ENCODE peak calls at places on chromosomes 7 and 10, in ten cellular contexts. I is AG09309, V is kidney, Q is OCI-LY7, F is AG10803, U is astrocyte of the cerebellum, Y is AG04450, O is GM12865, B is upper lobe of right lung, K is vagina. N is an unnamed sample.

GRCh38 chr7:52639126-52639525 is 396.3 kb upstream of the POM121L12 start:
- DNase-seq in I (no peak), V (no peak), Q (no peak), F (no peak), U (peak), Y (no peak), O (no peak), B (no peak), K (no peak), N (no peak)

GRCh38 chr10:21978191-21978862 is 25.2 kb downstream of the DNAJC1 start:
- DNase-seq in I (no peak), V (no peak), Q (no peak), F (peak), U (peak), Y (no peak), O (no peak), B (no peak), K (no peak), N (no peak)

GRCh38 chr10:72109619-72110215 is 21.4 kb upstream of the SPOCK2 start:
- DNase-seq in I (no peak), V (no peak), Q (no peak), F (no peak), U (no peak), Y (no peak), O (no peak), B (no peak), K (no peak), N (no peak)

GRCh38 chr10:103921750-103922195 is 3.8 kb upstream of the STN1 start:
- DNase-seq in I (no peak), V (no peak), Q (peak), F (no peak), U (no peak), Y (no peak), O (peak), B (no peak), K (no peak), N (peak)

GRCh38 chr7:25056368-25056767 is 68.7 kb downstream of the CYCS start:
- DNase-seq in I (no peak), V (no peak), Q (no peak), F (no peak), U (no peak), Y (no peak), O (no peak), B (no peak), K (no peak), N (no peak)

GRCh38 chr7:109844362-109844761 is 1246.6 kb upstream of the LRRN3 start:
- DNase-seq in I (no peak), V (no peak), Q (no peak), F (no peak), U (peak), Y (no peak), O (peak), B (no peak), K (no peak), N (no peak)

GRCh38 chr7:8210845-8211724 is 50.9 kb downstream of the ICA1 start:
- DNase-seq in I (no peak), V (no peak), Q (no peak), F (no peak), U (no peak), Y (no peak), O (no peak), B (no peak), K (no peak), N (no peak)

GRCh38 chr7:55157347-55158105 is 138.7 kb downstream of the EGFR start:
- DNase-seq in I (no peak), V (no peak), Q (no peak), F (no peak), U (no peak), Y (no peak), O (no peak), B (no peak), K (peak), N (no peak)

GRCh38 chr7:98165827-98166667 is 45.2 kb upstream of the BHLHA15 start:
- DNase-seq in I (no peak), V (no peak), Q (peak), F (peak), U (no peak), Y (no peak), O (peak), B (peak), K (no peak), N (no peak)

GRCh38 chr10:54985732-54986131 is 184.7 kb upstream of the PCDH15 start:
- DNase-seq in I (no peak), V (no peak), Q (peak), F (peak), U (no peak), Y (no peak), O (peak), B (no peak), K (no peak), N (no peak)

GRCh38 chr7:99003419-99003818 is 125.1 kb downstream of the TRRAP start:
- DNase-seq in I (no peak), V (no peak), Q (no peak), F (no peak), U (no peak), Y (no peak), O (no peak), B (no peak), K (no peak), N (no peak)

GRCh38 chr7:14432936-14433335 is 443.5 kb upstream of the ETV1 start:
- DNase-seq in I (no peak), V (no peak), Q (no peak), F (no peak), U (no peak), Y (no peak), O (no peak), B (no peak), K (no peak), N (peak)

GRCh38 chr7:30750574-30751256 is 1.2 kb upstream of the INMT start:
- DNase-seq in I (peak), V (peak), Q (no peak), F (peak), U (peak), Y (peak), O (no peak), B (peak), K (no peak), N (peak)

GRCh38 chr10:26557641-26558014 is 119.5 kb downstream of the APBB1IP start:
- DNase-seq in I (peak), V (no peak), Q (no peak), F (peak), U (no peak), Y (no peak), O (no peak), B (no peak), K (no peak), N (no peak)

GRCh38 chr7:80785961-80786360 is 132.9 kb downstream of the SEMA3C start:
- DNase-seq in I (peak), V (no peak), Q (no peak), F (peak), U (peak), Y (no peak), O (no peak), B (no peak), K (no peak), N (no peak)

GRCh38 chr10:69958232-69958902 is 94.3 kb upstream of the MACROH2A2 start:
- DNase-seq in I (peak), V (no peak), Q (peak), F (peak), U (peak), Y (no peak), O (peak), B (no peak), K (peak), N (peak)

GRCh38 chr7:15685358-15686181 is 913 bp downstream of the MEOX2 start:
- DNase-seq in I (peak), V (peak), Q (no peak), F (peak), U (peak), Y (peak), O (no peak), B (no peak), K (no peak), N (peak)

GRCh38 chr10:52814506-52814905 is 41.9 kb upstream of the MBL2 start:
- DNase-seq in I (no peak), V (no peak), Q (peak), F (no peak), U (no peak), Y (no peak), O (peak), B (no peak), K (no peak), N (no peak)

GRCh38 chr10:51399840-51400239 is 299.6 kb downstream of the CSTF2T start:
- DNase-seq in I (no peak), V (no peak), Q (no peak), F (no peak), U (no peak), Y (no peak), O (no peak), B (no peak), K (no peak), N (no peak)

GRCh38 chr7:65722361-65722792 is 150.5 kb upstream of the VKORC1L1 start:
- DNase-seq in I (no peak), V (no peak), Q (peak), F (peak), U (no peak), Y (no peak), O (peak), B (no peak), K (no peak), N (no peak)

GRCh38 chr7:110090113-110090820 is 1000.7 kb upstream of the LRRN3 start:
- DNase-seq in I (no peak), V (no peak), Q (peak), F (no peak), U (peak), Y (no peak), O (peak), B (no peak), K (no peak), N (no peak)

GRCh38 chr10:16049050-16049449 is 188.7 kb upstream of the MINDY3 start:
- DNase-seq in I (no peak), V (no peak), Q (no peak), F (no peak), U (no peak), Y (no peak), O (no peak), B (no peak), K (no peak), N (no peak)

GRCh38 chr7:12139421-12139820 is 71.7 kb upstream of the TMEM106B start:
- DNase-seq in I (peak), V (no peak), Q (no peak), F (peak), U (peak), Y (no peak), O (no peak), B (no peak), K (no peak), N (no peak)

GRCh38 chr7:6516387-6516983 is 34.8 kb downstream of the GRID2IP start:
- DNase-seq in I (peak), V (peak), Q (peak), F (peak), U (peak), Y (peak), O (peak), B (peak), K (no peak), N (peak)

GRCh38 chr7:76108540-76109233 is 60.8 kb downstream of the MDH2 start:
- DNase-seq in I (no peak), V (no peak), Q (peak), F (no peak), U (no peak), Y (no peak), O (no peak), B (peak), K (no peak), N (no peak)

GRCh38 chr10:62813981-62814380 is 2.2 kb downstream of the EGR2 start:
- DNase-seq in I (no peak), V (peak), Q (no peak), F (no peak), U (no peak), Y (no peak), O (no peak), B (no peak), K (no peak), N (no peak)

GRCh38 chr10:82191653-82192052 is 316.7 kb downstream of the NRG3 start:
- DNase-seq in I (no peak), V (no peak), Q (no peak), F (no peak), U (no peak), Y (no peak), O (no peak), B (no peak), K (no peak), N (no peak)
- H3K4me3 ChIP-seq in I (no peak), V (no peak), Q (no peak), F (no peak), U (no peak), Y (no peak), O (no peak), B (no peak), K (no peak), N (no peak)

GRCh38 chr10:92263396-92263795 is 27.5 kb downstream of the CPEB3 start:
- DNase-seq in I (no peak), V (no peak), Q (no peak), F (no peak), U (no peak), Y (no peak), O (no peak), B (no peak), K (no peak), N (no peak)

GRCh38 chr10:92268763-92269162 is 22.1 kb downstream of the CPEB3 start:
- DNase-seq in I (no peak), V (no peak), Q (no peak), F (no peak), U (no peak), Y (no peak), O (peak), B (no peak), K (no peak), N (no peak)

GRCh38 chr10:92265687-92266258 is 25.1 kb downstream of the CPEB3 start:
- DNase-seq in I (no peak), V (no peak), Q (peak), F (no peak), U (no peak), Y (no peak), O (peak), B (no peak), K (no peak), N (no peak)

GRCh38 chr10:92264249-92264648 is 26.6 kb downstream of the CPEB3 start:
- DNase-seq in I (no peak), V (no peak), Q (no peak), F (no peak), U (no peak), Y (no peak), O (no peak), B (no peak), K (no peak), N (no peak)

GRCh38 chr10:92267343-92267742 is 23.5 kb downstream of the CPEB3 start:
- DNase-seq in I (no peak), V (no peak), Q (no peak), F (no peak), U (no peak), Y (no peak), O (peak), B (no peak), K (no peak), N (no peak)
- H3K4me3 ChIP-seq in I (no peak), V (no peak), Q (no peak), F (no peak), U (no peak), Y (no peak), O (no peak), B (no peak), K (no peak), N (no peak)

GRCh38 chr10:23198940-23199767 is 7.0 kb downstream of the PTF1A start:
- DNase-seq in I (no peak), V (no peak), Q (no peak), F (no peak), U (no peak), Y (no peak), O (no peak), B (no peak), K (no peak), N (no peak)
- H3K4me3 ChIP-seq in I (no peak), V (no peak), Q (no peak), F (no peak), U (no peak), Y (no peak), O (no peak), B (no peak), K (no peak), N (no peak)

GRCh38 chr10:43294892-43295291 is 28.0 kb upstream of the RASGEF1A start:
- DNase-seq in I (no peak), V (no peak), Q (no peak), F (no peak), U (no peak), Y (no peak), O (no peak), B (no peak), K (no peak), N (no peak)
- H3K4me3 ChIP-seq in I (no peak), V (no peak), Q (no peak), F (no peak), U (no peak), Y (no peak), O (no peak), B (no peak), K (no peak), N (no peak)

GRCh38 chr10:28940158-28940888 is 263.0 kb downstream of the BAMBI start:
- DNase-seq in I (no peak), V (no peak), Q (no peak), F (no peak), U (no peak), Y (no peak), O (no peak), B (no peak), K (no peak), N (no peak)
- H3K4me3 ChIP-seq in I (no peak), V (no peak), Q (no peak), F (no peak), U (no peak), Y (no peak), O (no peak), B (no peak), K (no peak), N (no peak)

GRCh38 chr10:33889371-33889770 is 554.9 kb upstream of the NRP1 start:
- DNase-seq in I (no peak), V (no peak), Q (no peak), F (no peak), U (no peak), Y (no peak), O (no peak), B (no peak), K (no peak), N (no peak)

GRCh38 chr10:33897255-33897893 is 562.9 kb upstream of the NRP1 start:
- DNase-seq in I (peak), V (no peak), Q (no peak), F (no peak), U (no peak), Y (no peak), O (no peak), B (no peak), K (no peak), N (no peak)

GRCh38 chr10:33893502-33893901 is 559.0 kb upstream of the NRP1 start:
- DNase-seq in I (no peak), V (no peak), Q (no peak), F (no peak), U (no peak), Y (no peak), O (no peak), B (no peak), K (no peak), N (no peak)
- H3K4me3 ChIP-seq in I (no peak), V (no peak), Q (no peak), F (no peak), U (no peak), Y (no peak), O (no peak), B (no peak), K (no peak), N (no peak)

DNA sequence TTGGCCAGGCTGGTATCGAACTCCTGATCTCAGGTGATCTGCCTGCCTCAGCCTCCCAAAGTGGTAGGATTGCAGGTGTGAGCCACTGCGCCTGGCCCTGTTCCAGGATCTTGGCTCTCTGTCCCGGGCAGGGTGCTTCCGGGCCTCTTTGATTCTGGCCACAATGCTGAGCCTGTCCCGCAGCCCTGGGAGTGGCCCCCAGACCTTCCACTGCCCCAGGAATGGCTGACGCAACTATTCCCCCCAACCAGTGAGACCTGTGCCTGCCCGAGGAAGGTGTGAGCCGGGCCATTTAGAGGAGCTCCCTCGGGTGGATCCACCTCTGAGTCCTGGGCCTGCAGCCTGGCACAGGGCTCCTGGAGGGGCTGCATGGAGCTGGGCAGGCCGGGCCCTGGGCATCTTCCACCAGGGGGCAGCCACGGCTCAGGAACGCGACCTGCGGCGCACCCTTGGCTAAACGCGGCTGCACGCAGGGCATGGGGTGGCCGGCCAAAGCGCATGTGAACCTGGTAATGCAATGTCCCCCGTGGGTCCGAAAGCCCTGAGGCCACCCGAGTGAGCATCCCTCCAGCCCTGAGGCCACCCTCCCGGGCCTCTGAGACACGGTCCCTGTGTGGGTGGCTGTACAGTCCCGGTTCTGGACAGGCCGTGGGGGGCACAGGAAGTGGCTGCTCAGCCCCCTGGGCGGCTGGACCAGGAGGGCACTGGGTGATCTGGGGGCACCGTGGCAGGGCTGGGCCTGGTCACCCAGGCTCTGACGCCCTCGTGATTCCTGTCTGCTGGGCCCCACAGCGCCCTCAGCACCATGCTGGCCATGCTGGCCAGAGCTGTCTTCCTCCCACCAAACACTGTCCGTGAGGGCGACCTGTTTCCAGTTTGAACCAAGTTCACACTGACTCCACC is 24.8 kb downstream of the GRIFIN start:
- DNase-seq in I (no peak), V (peak), Q (peak), F (peak), U (peak), Y (no peak), O (peak), B (peak), K (no peak), N (peak)
- H3K4me3 ChIP-seq in I (peak), V (peak), Q (no peak), F (peak), U (peak), Y (peak), O (no peak), B (peak), K (peak), N (no peak)

N was measured in skeletal muscle cell.